ENCODE peak calls at places on chromosomes 2 and 18, in four cellular contexts. One of them, this sample, is unnamed.

GRCh38 chr2:2570360-2570759 is 239.3 kb upstream of the MYT1L start:
- DNase-seq in CD4-positive, CD25-positive, alpha-beta regulatory T cell: no peak
- DNase-seq in CD4-positive, alpha-beta memory T cell: no peak
- DNase-seq in astrocyte of the spinal cord: no peak
- DNase-seq in this sample: peak

GRCh38 chr2:55144922-55145820 is 86.9 kb downstream of the CLHC1 start:
- DNase-seq in CD4-positive, CD25-positive, alpha-beta regulatory T cell: no peak
- DNase-seq in CD4-positive, alpha-beta memory T cell: no peak
- DNase-seq in astrocyte of the spinal cord: no peak
- DNase-seq in this sample: no peak

GRCh38 chr2:111161971-111162370 is 41.3 kb downstream of the BCL2L11 start:
- DNase-seq in CD4-positive, CD25-positive, alpha-beta regulatory T cell: no peak
- DNase-seq in CD4-positive, alpha-beta memory T cell: no peak
- DNase-seq in astrocyte of the spinal cord: no peak
- DNase-seq in this sample: peak

GRCh38 chr2:202290970-202291369 is 25.4 kb downstream of the NOP58 start:
- DNase-seq in CD4-positive, CD25-positive, alpha-beta regulatory T cell: no peak
- DNase-seq in CD4-positive, alpha-beta memory T cell: no peak
- DNase-seq in astrocyte of the spinal cord: no peak
- DNase-seq in this sample: no peak

GRCh38 chr2:25305809-25306208 is 35.9 kb downstream of the DNMT3A start:
- DNase-seq in CD4-positive, CD25-positive, alpha-beta regulatory T cell: no peak
- DNase-seq in CD4-positive, alpha-beta memory T cell: no peak
- DNase-seq in astrocyte of the spinal cord: no peak
- DNase-seq in this sample: no peak

GRCh38 chr2:166375205-166375735 is 474 bp downstream of the SCN9A start:
- DNase-seq in CD4-positive, CD25-positive, alpha-beta regulatory T cell: no peak
- DNase-seq in CD4-positive, alpha-beta memory T cell: no peak
- DNase-seq in astrocyte of the spinal cord: peak
- DNase-seq in this sample: no peak

GRCh38 chr2:121944072-121944829 is 188.8 kb downstream of the TSN start:
- DNase-seq in CD4-positive, CD25-positive, alpha-beta regulatory T cell: no peak
- DNase-seq in CD4-positive, alpha-beta memory T cell: no peak
- DNase-seq in astrocyte of the spinal cord: peak
- DNase-seq in this sample: no peak

GRCh38 chr2:190501702-190502407 is 32.7 kb downstream of the NEMP2 start:
- DNase-seq in CD4-positive, CD25-positive, alpha-beta regulatory T cell: no peak
- DNase-seq in CD4-positive, alpha-beta memory T cell: no peak
- DNase-seq in astrocyte of the spinal cord: no peak
- DNase-seq in this sample: no peak

GRCh38 chr2:240992572-240993291 is 5.7 kb upstream of the SNED1 start:
- DNase-seq in CD4-positive, CD25-positive, alpha-beta regulatory T cell: no peak
- DNase-seq in CD4-positive, alpha-beta memory T cell: no peak
- DNase-seq in astrocyte of the spinal cord: no peak
- DNase-seq in this sample: peak

GRCh38 chr2:202423139-202423538 is 47.0 kb downstream of the BMPR2 start:
- DNase-seq in CD4-positive, CD25-positive, alpha-beta regulatory T cell: no peak
- DNase-seq in CD4-positive, alpha-beta memory T cell: no peak
- DNase-seq in astrocyte of the spinal cord: no peak
- DNase-seq in this sample: no peak

GRCh38 chr18:13051950-13052349 is 60.8 kb downstream of the CEP192 start:
- DNase-seq in CD4-positive, CD25-positive, alpha-beta regulatory T cell: no peak
- DNase-seq in CD4-positive, alpha-beta memory T cell: no peak
- DNase-seq in astrocyte of the spinal cord: no peak
- DNase-seq in this sample: no peak

GRCh38 chr2:24038786-24039499 is 8.2 kb downstream of the WDCP start:
- DNase-seq in CD4-positive, CD25-positive, alpha-beta regulatory T cell: no peak
- DNase-seq in CD4-positive, alpha-beta memory T cell: no peak
- DNase-seq in astrocyte of the spinal cord: no peak
- DNase-seq in this sample: no peak

GRCh38 chr2:130152816-130153595 is 8.1 kb upstream of the CCDC74B start:
- DNase-seq in CD4-positive, CD25-positive, alpha-beta regulatory T cell: no peak
- DNase-seq in CD4-positive, alpha-beta memory T cell: no peak
- DNase-seq in astrocyte of the spinal cord: no peak
- DNase-seq in this sample: no peak

GRCh38 chr2:147025611-147026010 is 819.2 kb upstream of the ACVR2A start:
- DNase-seq in CD4-positive, CD25-positive, alpha-beta regulatory T cell: no peak
- DNase-seq in CD4-positive, alpha-beta memory T cell: no peak
- DNase-seq in astrocyte of the spinal cord: peak
- DNase-seq in this sample: no peak

GRCh38 chr2:200373973-200374416 is 67.5 kb downstream of the SPATS2L start:
- DNase-seq in CD4-positive, CD25-positive, alpha-beta regulatory T cell: peak
- DNase-seq in CD4-positive, alpha-beta memory T cell: peak
- DNase-seq in astrocyte of the spinal cord: no peak
- DNase-seq in this sample: no peak

DNA sequence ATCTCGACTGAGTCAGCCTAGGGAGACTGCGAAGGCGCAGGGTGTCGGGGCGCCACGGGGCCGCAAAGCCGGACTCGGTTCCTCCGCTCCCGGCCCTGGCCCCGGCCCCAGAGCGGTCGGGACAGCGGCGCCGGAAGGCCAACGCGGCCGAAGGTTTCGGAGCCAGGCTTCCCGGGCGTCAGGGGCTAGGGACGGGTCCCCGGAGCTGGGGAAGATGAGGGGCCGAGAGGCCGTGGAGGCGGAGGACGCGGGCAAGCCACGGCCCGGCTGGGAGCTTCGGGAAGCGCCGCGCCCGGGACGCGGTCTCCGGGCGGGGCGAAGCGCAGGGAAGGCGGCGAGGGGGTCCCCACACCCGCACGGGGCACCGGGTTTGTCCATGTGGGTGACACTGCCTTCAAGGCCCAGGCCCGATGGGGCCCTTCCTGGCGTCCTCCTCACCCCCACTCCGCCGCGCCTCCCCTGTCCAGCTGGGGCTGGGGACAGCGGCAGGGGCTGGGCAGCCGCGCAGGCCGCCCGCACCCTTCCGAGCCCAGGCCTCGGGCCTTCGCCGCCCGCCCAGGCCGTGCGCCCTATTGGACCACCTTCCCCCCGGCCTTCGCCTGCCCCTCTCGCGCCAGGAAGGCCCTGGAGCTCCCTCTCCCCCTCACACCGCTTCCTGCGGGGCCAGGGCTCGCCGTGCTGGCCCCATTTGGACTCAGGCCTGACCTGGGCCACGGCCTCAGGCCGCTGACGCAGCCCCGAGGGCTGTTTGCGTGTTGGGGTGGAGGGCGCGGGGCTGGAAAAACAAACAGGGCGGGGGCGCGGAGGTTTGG is 12.6 kb upstream of the SIX3 start:
- DNase-seq in CD4-positive, CD25-positive, alpha-beta regulatory T cell: no peak
- DNase-seq in CD4-positive, alpha-beta memory T cell: no peak
- DNase-seq in astrocyte of the spinal cord: no peak
- DNase-seq in this sample: no peak
- H3K4me3 ChIP-seq in CD4-positive, CD25-positive, alpha-beta regulatory T cell: no peak
- H3K4me3 ChIP-seq in CD4-positive, alpha-beta memory T cell: no peak
- H3K4me3 ChIP-seq in astrocyte of the spinal cord: no peak
- H3K4me3 ChIP-seq in this sample: peak

GRCh38 chr2:60962534-60962933 is 55.0 kb upstream of the PEX13 start:
- DNase-seq in CD4-positive, CD25-positive, alpha-beta regulatory T cell: no peak
- DNase-seq in CD4-positive, alpha-beta memory T cell: no peak
- DNase-seq in astrocyte of the spinal cord: no peak
- DNase-seq in this sample: no peak

GRCh38 chr2:60959501-60959900 is 58.0 kb upstream of the PEX13 start:
- DNase-seq in CD4-positive, CD25-positive, alpha-beta regulatory T cell: no peak
- DNase-seq in CD4-positive, alpha-beta memory T cell: no peak
- DNase-seq in astrocyte of the spinal cord: no peak
- DNase-seq in this sample: no peak

GRCh38 chr2:60963176-60963575 is 54.3 kb upstream of the PEX13 start:
- DNase-seq in CD4-positive, CD25-positive, alpha-beta regulatory T cell: no peak
- DNase-seq in CD4-positive, alpha-beta memory T cell: no peak
- DNase-seq in astrocyte of the spinal cord: no peak
- DNase-seq in this sample: no peak

GRCh38 chr2:60960706-60961105 is 56.8 kb upstream of the PEX13 start:
- DNase-seq in CD4-positive, CD25-positive, alpha-beta regulatory T cell: no peak
- DNase-seq in CD4-positive, alpha-beta memory T cell: no peak
- DNase-seq in astrocyte of the spinal cord: no peak
- DNase-seq in this sample: no peak

DNA sequence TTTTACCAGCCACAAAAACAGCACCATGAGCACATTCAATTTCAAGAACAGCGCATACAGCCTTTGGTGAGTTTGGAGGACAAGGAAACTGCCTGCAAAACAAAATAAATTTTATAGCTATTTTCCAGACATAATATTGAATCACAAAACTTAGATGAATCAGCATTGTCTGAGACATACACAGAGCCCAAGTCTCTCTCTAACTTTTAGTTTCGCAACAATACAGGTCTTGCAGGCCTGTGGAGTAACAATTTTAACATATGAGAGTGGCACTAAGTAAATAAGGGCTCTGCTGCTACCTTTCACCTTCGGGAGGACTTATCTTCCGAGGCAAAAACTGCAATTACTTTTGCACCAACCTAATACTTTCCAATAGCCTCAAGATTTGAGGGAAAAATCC is 56.1 kb upstream of the PEX13 start:
- DNase-seq in CD4-positive, CD25-positive, alpha-beta regulatory T cell: no peak
- DNase-seq in CD4-positive, alpha-beta memory T cell: no peak
- DNase-seq in astrocyte of the spinal cord: peak
- DNase-seq in this sample: no peak
- H3K4me3 ChIP-seq in CD4-positive, CD25-positive, alpha-beta regulatory T cell: no peak
- H3K4me3 ChIP-seq in CD4-positive, alpha-beta memory T cell: no peak
- H3K4me3 ChIP-seq in astrocyte of the spinal cord: no peak
- H3K4me3 ChIP-seq in this sample: no peak

GRCh38 chr2:151887164-151887563 is 58.9 kb upstream of the ARL5A start:
- DNase-seq in CD4-positive, CD25-positive, alpha-beta regulatory T cell: no peak
- DNase-seq in CD4-positive, alpha-beta memory T cell: no peak
- DNase-seq in astrocyte of the spinal cord: no peak
- DNase-seq in this sample: no peak

GRCh38 chr2:151886235-151886634 is 58.0 kb upstream of the ARL5A start:
- DNase-seq in CD4-positive, CD25-positive, alpha-beta regulatory T cell: no peak
- DNase-seq in CD4-positive, alpha-beta memory T cell: no peak
- DNase-seq in astrocyte of the spinal cord: peak
- DNase-seq in this sample: no peak

GRCh38 chr2:151891566-151892194 is 63.5 kb upstream of the ARL5A start:
- DNase-seq in CD4-positive, CD25-positive, alpha-beta regulatory T cell: no peak
- DNase-seq in CD4-positive, alpha-beta memory T cell: no peak
- DNase-seq in astrocyte of the spinal cord: no peak
- DNase-seq in this sample: no peak
- H3K4me3 ChIP-seq in CD4-positive, CD25-positive, alpha-beta regulatory T cell: no peak
- H3K4me3 ChIP-seq in CD4-positive, alpha-beta memory T cell: no peak
- H3K4me3 ChIP-seq in astrocyte of the spinal cord: no peak
- H3K4me3 ChIP-seq in this sample: peak

GRCh38 chr2:230957756-230958391 is 32.8 kb upstream of the GPR55 start:
- DNase-seq in CD4-positive, CD25-positive, alpha-beta regulatory T cell: no peak
- DNase-seq in CD4-positive, alpha-beta memory T cell: no peak
- DNase-seq in astrocyte of the spinal cord: no peak
- DNase-seq in this sample: no peak
- H3K4me3 ChIP-seq in CD4-positive, CD25-positive, alpha-beta regulatory T cell: peak
- H3K4me3 ChIP-seq in CD4-positive, alpha-beta memory T cell: no peak
- H3K4me3 ChIP-seq in astrocyte of the spinal cord: peak
- H3K4me3 ChIP-seq in this sample: peak

DNA sequence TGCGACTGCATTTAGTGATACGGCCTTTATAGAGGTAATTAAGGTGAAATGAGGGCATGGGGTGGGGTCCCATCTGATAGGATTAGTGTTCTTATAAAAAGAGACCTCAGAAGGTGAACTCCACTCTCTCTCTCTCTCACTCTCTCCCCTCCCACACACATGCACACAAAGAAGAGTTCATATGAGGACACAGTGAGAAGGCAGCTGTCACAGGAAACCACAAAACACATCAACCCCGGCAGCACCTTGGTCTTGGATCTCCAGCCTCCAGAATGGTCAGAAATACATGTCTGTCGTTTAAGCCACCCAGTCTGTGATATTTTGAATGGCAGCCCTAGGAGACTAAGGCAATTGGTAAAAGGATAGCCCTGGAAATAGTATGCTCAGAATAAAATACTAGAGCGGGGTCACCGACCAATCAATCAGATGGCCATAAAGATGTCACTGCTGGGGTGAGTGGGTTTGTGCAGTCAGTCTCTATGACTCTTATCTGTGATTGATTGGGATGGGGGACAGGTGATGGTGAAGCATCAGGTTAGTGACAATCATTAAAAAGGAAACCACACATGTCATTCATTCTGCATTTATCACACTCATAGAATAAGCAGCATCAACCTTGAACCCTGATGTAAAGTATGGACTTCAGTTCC is 118.9 kb upstream of the POU3F3 start:
- DNase-seq in CD4-positive, CD25-positive, alpha-beta regulatory T cell: no peak
- DNase-seq in CD4-positive, alpha-beta memory T cell: no peak
- DNase-seq in astrocyte of the spinal cord: no peak
- DNase-seq in this sample: no peak
- H3K4me3 ChIP-seq in CD4-positive, CD25-positive, alpha-beta regulatory T cell: no peak
- H3K4me3 ChIP-seq in CD4-positive, alpha-beta memory T cell: no peak
- H3K4me3 ChIP-seq in astrocyte of the spinal cord: no peak
- H3K4me3 ChIP-seq in this sample: no peak

DNA sequence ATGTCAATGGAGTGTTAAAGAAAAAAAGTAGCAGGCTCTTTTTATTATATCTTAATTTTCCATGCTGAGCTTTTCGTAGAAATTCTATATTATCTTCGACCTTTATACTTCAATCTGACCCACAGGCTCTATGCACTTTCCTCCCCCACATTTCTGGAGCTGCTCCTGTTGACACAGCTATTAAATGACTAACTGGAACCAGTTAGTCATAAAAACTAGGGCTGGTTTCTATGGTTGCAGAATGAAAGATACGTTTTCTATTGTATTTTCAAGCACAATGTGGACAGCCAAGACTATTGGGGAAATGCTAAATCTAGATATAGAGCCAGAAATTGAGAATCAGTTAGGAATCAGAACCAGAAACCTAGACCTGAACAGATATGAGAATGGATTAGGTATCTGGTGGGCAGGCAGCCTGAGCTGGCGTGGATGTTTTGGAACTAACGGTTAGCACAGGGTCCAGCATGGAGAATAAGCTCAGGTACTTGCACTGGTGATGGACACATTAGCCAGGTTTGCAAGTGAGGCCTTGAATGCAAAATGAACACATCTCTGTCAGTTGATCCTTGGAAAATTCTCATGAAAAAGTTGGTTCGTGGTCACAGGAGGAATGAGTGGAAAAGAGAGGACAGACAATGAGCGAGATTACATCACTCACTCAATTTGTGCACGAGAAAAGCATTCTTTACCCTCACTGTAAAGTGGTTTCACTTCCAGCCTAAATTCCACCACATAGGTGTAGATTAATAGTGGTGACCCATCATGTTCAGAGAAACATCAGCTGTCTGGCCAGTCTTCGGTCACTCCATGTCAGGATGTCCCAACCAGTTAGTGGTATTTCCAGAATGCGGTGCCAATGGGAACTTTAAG is 144.6 kb upstream of the EPHA4 start:
- DNase-seq in CD4-positive, CD25-positive, alpha-beta regulatory T cell: no peak
- DNase-seq in CD4-positive, alpha-beta memory T cell: no peak
- DNase-seq in astrocyte of the spinal cord: peak
- DNase-seq in this sample: no peak
- H3K4me3 ChIP-seq in CD4-positive, CD25-positive, alpha-beta regulatory T cell: no peak
- H3K4me3 ChIP-seq in CD4-positive, alpha-beta memory T cell: no peak
- H3K4me3 ChIP-seq in astrocyte of the spinal cord: no peak
- H3K4me3 ChIP-seq in this sample: no peak

GRCh38 chr2:192307530-192307929 is 112.8 kb upstream of the TMEFF2 start:
- DNase-seq in CD4-positive, CD25-positive, alpha-beta regulatory T cell: no peak
- DNase-seq in CD4-positive, alpha-beta memory T cell: no peak
- DNase-seq in astrocyte of the spinal cord: no peak
- DNase-seq in this sample: no peak
- H3K4me3 ChIP-seq in CD4-positive, CD25-positive, alpha-beta regulatory T cell: no peak
- H3K4me3 ChIP-seq in CD4-positive, alpha-beta memory T cell: no peak
- H3K4me3 ChIP-seq in astrocyte of the spinal cord: no peak
- H3K4me3 ChIP-seq in this sample: no peak

GRCh38 chr18:52907942-52908341 is 567.9 kb downstream of the DCC start:
- DNase-seq in CD4-positive, CD25-positive, alpha-beta regulatory T cell: no peak
- DNase-seq in CD4-positive, alpha-beta memory T cell: no peak
- DNase-seq in astrocyte of the spinal cord: no peak
- DNase-seq in this sample: no peak
- H3K4me3 ChIP-seq in CD4-positive, CD25-positive, alpha-beta regulatory T cell: no peak
- H3K4me3 ChIP-seq in CD4-positive, alpha-beta memory T cell: no peak
- H3K4me3 ChIP-seq in astrocyte of the spinal cord: no peak
- H3K4me3 ChIP-seq in this sample: no peak

GRCh38 chr18:33115917-33116316 is 324.6 kb downstream of the CCDC178 start:
- DNase-seq in CD4-positive, CD25-positive, alpha-beta regulatory T cell: no peak
- DNase-seq in CD4-positive, alpha-beta memory T cell: no peak
- DNase-seq in astrocyte of the spinal cord: no peak
- DNase-seq in this sample: no peak
- H3K4me3 ChIP-seq in CD4-positive, CD25-positive, alpha-beta regulatory T cell: no peak
- H3K4me3 ChIP-seq in CD4-positive, alpha-beta memory T cell: no peak
- H3K4me3 ChIP-seq in astrocyte of the spinal cord: no peak
- H3K4me3 ChIP-seq in this sample: no peak

This sample was measured in tibial artery.